ENCODE peak calls at places on chromosomes 7 and 10, in seven cellular contexts. One of them, this sample, is unnamed.

GRCh38 chr7:15602236-15602635 is 40.4 kb upstream of the AGMO start:
- DNase-seq in mesenchymal stem cell: peak
- DNase-seq in trophoblast cell: peak
- DNase-seq in neuronal stem cell: no peak
- DNase-seq in IMR-90: no peak
- DNase-seq in H9: no peak
- DNase-seq in mesendoderm: no peak
- DNase-seq in this sample: no peak

GRCh38 chr7:129688503-129689222 is 77.1 kb downstream of the NRF1 start:
- DNase-seq in mesenchymal stem cell: no peak
- DNase-seq in H9: no peak
- DNase-seq in IMR-90: no peak
- DNase-seq in neuronal stem cell: no peak
- DNase-seq in mesendoderm: no peak
- DNase-seq in trophoblast cell: no peak
- DNase-seq in this sample: no peak

GRCh38 chr7:10688544-10688943 is 285.1 kb upstream of the PHF14 start:
- DNase-seq in H9: no peak
- DNase-seq in mesendoderm: no peak
- DNase-seq in neuronal stem cell: no peak
- DNase-seq in trophoblast cell: no peak
- DNase-seq in IMR-90: no peak
- DNase-seq in mesenchymal stem cell: no peak
- DNase-seq in this sample: no peak

GRCh38 chr10:14142631-14143270 is 188.0 kb downstream of the FRMD4A start:
- DNase-seq in mesenchymal stem cell: no peak
- DNase-seq in trophoblast cell: no peak
- DNase-seq in H9: no peak
- DNase-seq in mesendoderm: no peak
- DNase-seq in IMR-90: no peak
- DNase-seq in neuronal stem cell: no peak
- DNase-seq in this sample: no peak

GRCh38 chr7:45404622-45405021 is 169.5 kb upstream of the ADCY1 start:
- DNase-seq in trophoblast cell: no peak
- DNase-seq in neuronal stem cell: no peak
- DNase-seq in H9: no peak
- DNase-seq in mesendoderm: no peak
- DNase-seq in mesenchymal stem cell: no peak
- DNase-seq in IMR-90: no peak
- DNase-seq in this sample: no peak

GRCh38 chr7:141397236-141398163 is 153.7 kb upstream of the AGK start:
- DNase-seq in IMR-90: no peak
- DNase-seq in neuronal stem cell: no peak
- DNase-seq in H9: no peak
- DNase-seq in mesenchymal stem cell: no peak
- DNase-seq in mesendoderm: no peak
- DNase-seq in trophoblast cell: no peak
- DNase-seq in this sample: no peak

GRCh38 chr10:131230166-131230565 is 81.4 kb downstream of the TCERG1L start:
- DNase-seq in mesendoderm: no peak
- DNase-seq in H9: no peak
- DNase-seq in trophoblast cell: no peak
- DNase-seq in neuronal stem cell: no peak
- DNase-seq in IMR-90: no peak
- DNase-seq in mesenchymal stem cell: no peak
- DNase-seq in this sample: no peak

GRCh38 chr10:84270708-84271107 is 25.9 kb downstream of the RGR start:
- DNase-seq in mesenchymal stem cell: no peak
- DNase-seq in trophoblast cell: no peak
- DNase-seq in IMR-90: no peak
- DNase-seq in mesendoderm: no peak
- DNase-seq in neuronal stem cell: no peak
- DNase-seq in H9: no peak
- DNase-seq in this sample: no peak

GRCh38 chr7:16646427-16647081 is 573 bp downstream of the BZW2 start:
- DNase-seq in mesendoderm: peak
- DNase-seq in neuronal stem cell: no peak
- DNase-seq in trophoblast cell: peak
- DNase-seq in H9: no peak
- DNase-seq in IMR-90: no peak
- DNase-seq in mesenchymal stem cell: peak
- DNase-seq in this sample: no peak

GRCh38 chr7:100803398-100804161 is 23.7 kb downstream of the EPHB4 start:
- DNase-seq in trophoblast cell: peak
- DNase-seq in neuronal stem cell: peak
- DNase-seq in H9: peak
- DNase-seq in IMR-90: peak
- DNase-seq in mesenchymal stem cell: peak
- DNase-seq in mesendoderm: peak
- DNase-seq in this sample: peak

GRCh38 chr7:73823873-73824597 is 6.8 kb upstream of the CLDN4 start:
- DNase-seq in neuronal stem cell: no peak
- DNase-seq in H9: no peak
- DNase-seq in IMR-90: no peak
- DNase-seq in trophoblast cell: no peak
- DNase-seq in mesenchymal stem cell: no peak
- DNase-seq in mesendoderm: no peak
- DNase-seq in this sample: no peak

GRCh38 chr7:117025891-117026290 is 72.6 kb downstream of the ST7 start:
- DNase-seq in trophoblast cell: no peak
- DNase-seq in IMR-90: peak
- DNase-seq in neuronal stem cell: no peak
- DNase-seq in mesendoderm: no peak
- DNase-seq in mesenchymal stem cell: no peak
- DNase-seq in H9: no peak
- DNase-seq in this sample: no peak

GRCh38 chr10:68105820-68106219 is 3.5 kb upstream of the MYPN start:
- DNase-seq in neuronal stem cell: no peak
- DNase-seq in H9: no peak
- DNase-seq in mesenchymal stem cell: peak
- DNase-seq in trophoblast cell: no peak
- DNase-seq in mesendoderm: no peak
- DNase-seq in IMR-90: peak
- DNase-seq in this sample: no peak

GRCh38 chr7:25391295-25391861 is 163.1 kb upstream of the NPVF start:
- DNase-seq in mesendoderm: peak
- DNase-seq in neuronal stem cell: no peak
- DNase-seq in H9: no peak
- DNase-seq in trophoblast cell: peak
- DNase-seq in mesenchymal stem cell: peak
- DNase-seq in IMR-90: peak
- DNase-seq in this sample: no peak

GRCh38 chr7:5709347-5709950 is 72.0 kb downstream of the RNF216 start:
- DNase-seq in IMR-90: peak
- DNase-seq in H9: no peak
- DNase-seq in trophoblast cell: peak
- DNase-seq in mesenchymal stem cell: peak
- DNase-seq in mesendoderm: no peak
- DNase-seq in neuronal stem cell: no peak
- DNase-seq in this sample: no peak

GRCh38 chr7:71682181-71682580 is 550.2 kb downstream of the GALNT17 start:
- DNase-seq in trophoblast cell: no peak
- DNase-seq in IMR-90: no peak
- DNase-seq in mesenchymal stem cell: no peak
- DNase-seq in mesendoderm: peak
- DNase-seq in H9: no peak
- DNase-seq in neuronal stem cell: no peak
- DNase-seq in this sample: no peak

GRCh38 chr7:131606346-131607290 is 50.2 kb upstream of the PODXL start:
- DNase-seq in H9: peak
- DNase-seq in neuronal stem cell: no peak
- DNase-seq in IMR-90: no peak
- DNase-seq in trophoblast cell: peak
- DNase-seq in mesenchymal stem cell: no peak
- DNase-seq in mesendoderm: peak
- DNase-seq in this sample: no peak

GRCh38 chr7:97959046-97959445 is 30.9 kb downstream of the OCM2 start:
- DNase-seq in mesenchymal stem cell: no peak
- DNase-seq in trophoblast cell: no peak
- DNase-seq in neuronal stem cell: no peak
- DNase-seq in H9: no peak
- DNase-seq in mesendoderm: no peak
- DNase-seq in IMR-90: no peak
- DNase-seq in this sample: no peak

GRCh38 chr7:157630301-157630853 is 293.6 kb downstream of the DNAJB6 start:
- DNase-seq in mesendoderm: no peak
- DNase-seq in neuronal stem cell: no peak
- DNase-seq in mesenchymal stem cell: no peak
- DNase-seq in H9: no peak
- DNase-seq in IMR-90: no peak
- DNase-seq in trophoblast cell: no peak
- DNase-seq in this sample: no peak

DNA sequence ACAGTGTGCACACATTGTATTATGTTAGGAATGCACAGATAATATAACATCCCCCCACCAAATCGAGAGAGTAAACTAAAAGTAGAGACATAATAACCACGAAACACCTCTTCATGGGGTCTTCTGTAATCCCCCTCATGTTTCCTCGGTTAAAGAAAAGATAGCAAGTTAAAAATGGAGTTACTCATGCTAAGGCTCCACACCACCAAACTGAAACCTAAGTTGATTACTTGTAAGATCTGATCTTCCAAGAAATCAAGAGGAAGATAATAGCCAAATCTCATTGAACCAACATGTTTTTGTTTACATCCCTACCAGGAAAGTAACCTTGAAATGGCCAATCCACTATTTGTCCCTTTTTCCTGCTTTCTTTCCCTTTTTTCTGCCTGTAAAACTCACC is 11.7 kb upstream of the ETV1 start:
- DNase-seq in mesendoderm: no peak
- DNase-seq in trophoblast cell: no peak
- DNase-seq in IMR-90: no peak
- DNase-seq in H9: no peak
- DNase-seq in mesenchymal stem cell: no peak
- DNase-seq in neuronal stem cell: no peak
- DNase-seq in this sample: no peak
- H3K4ac ChIP-seq in mesendoderm: no peak
- H3K4ac ChIP-seq in trophoblast cell: no peak
- H3K4ac ChIP-seq in IMR-90: no peak
- H3K4ac ChIP-seq in H9: no peak
- H3K4ac ChIP-seq in mesenchymal stem cell: no peak
- H3K4ac ChIP-seq in neuronal stem cell: no peak
- H3K4ac ChIP-seq in this sample: no peak

GRCh38 chr10:47401210-47401609 is 17.1 kb upstream of the ZNF488 start:
- DNase-seq in H9: no peak
- DNase-seq in IMR-90: no peak
- DNase-seq in trophoblast cell: no peak
- DNase-seq in mesendoderm: no peak
- DNase-seq in neuronal stem cell: no peak
- DNase-seq in mesenchymal stem cell: no peak
- DNase-seq in this sample: no peak

GRCh38 chr10:47402681-47403301 is 18.7 kb upstream of the ZNF488 start:
- DNase-seq in trophoblast cell: peak
- DNase-seq in neuronal stem cell: peak
- DNase-seq in mesenchymal stem cell: peak
- DNase-seq in mesendoderm: peak
- DNase-seq in H9: peak
- DNase-seq in IMR-90: peak
- DNase-seq in this sample: peak

GRCh38 chr10:47400786-47401185 is 16.7 kb upstream of the ZNF488 start:
- DNase-seq in mesenchymal stem cell: no peak
- DNase-seq in trophoblast cell: peak
- DNase-seq in mesendoderm: no peak
- DNase-seq in neuronal stem cell: no peak
- DNase-seq in IMR-90: no peak
- DNase-seq in H9: no peak
- DNase-seq in this sample: no peak

GRCh38 chr10:47401874-47402645 is 18.0 kb upstream of the ZNF488 start:
- DNase-seq in mesendoderm: no peak
- DNase-seq in IMR-90: no peak
- DNase-seq in H9: no peak
- DNase-seq in neuronal stem cell: no peak
- DNase-seq in mesenchymal stem cell: no peak
- DNase-seq in trophoblast cell: no peak
- DNase-seq in this sample: peak

DNA sequence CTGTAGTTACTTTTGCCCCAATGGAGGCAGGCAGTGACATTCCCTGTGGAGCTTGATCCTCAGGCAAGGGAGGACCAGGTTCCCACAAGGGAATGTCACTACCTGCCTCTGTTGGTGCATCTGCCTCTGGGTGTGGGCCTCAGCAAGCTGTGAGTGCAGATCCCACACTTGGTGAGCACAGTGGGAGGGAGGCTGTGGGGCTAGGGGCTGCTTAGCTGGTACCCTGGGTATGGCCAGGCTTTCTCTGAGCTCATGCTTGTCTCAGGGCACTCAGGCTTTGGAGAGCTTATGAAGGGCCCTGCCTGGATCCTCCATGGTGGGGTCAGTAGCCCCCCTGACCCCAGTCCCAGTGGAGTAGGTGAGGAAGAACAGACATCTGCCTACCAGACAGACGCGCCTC is 16.2 kb upstream of the ZNF488 start:
- DNase-seq in mesendoderm: no peak
- DNase-seq in H9: no peak
- DNase-seq in trophoblast cell: no peak
- DNase-seq in mesenchymal stem cell: no peak
- DNase-seq in IMR-90: no peak
- DNase-seq in neuronal stem cell: no peak
- DNase-seq in this sample: no peak
- H3K4ac ChIP-seq in mesendoderm: no peak
- H3K4ac ChIP-seq in H9: no peak
- H3K4ac ChIP-seq in trophoblast cell: peak
- H3K4ac ChIP-seq in mesenchymal stem cell: no peak
- H3K4ac ChIP-seq in IMR-90: no peak
- H3K4ac ChIP-seq in neuronal stem cell: no peak
- H3K4ac ChIP-seq in this sample: no peak

GRCh38 chr7:51224811-51225581 is 91.6 kb downstream of the COBL start:
- DNase-seq in mesenchymal stem cell: no peak
- DNase-seq in mesendoderm: peak
- DNase-seq in IMR-90: no peak
- DNase-seq in H9: peak
- DNase-seq in trophoblast cell: peak
- DNase-seq in neuronal stem cell: no peak
- DNase-seq in this sample: peak
- H3K4ac ChIP-seq in mesenchymal stem cell: no peak
- H3K4ac ChIP-seq in mesendoderm: no peak
- H3K4ac ChIP-seq in IMR-90: no peak
- H3K4ac ChIP-seq in H9: no peak
- H3K4ac ChIP-seq in trophoblast cell: no peak
- H3K4ac ChIP-seq in neuronal stem cell: no peak
- H3K4ac ChIP-seq in this sample: no peak

GRCh38 chr7:40544932-40545331 is 410.1 kb downstream of the SUGCT start:
- DNase-seq in mesenchymal stem cell: peak
- DNase-seq in IMR-90: peak
- DNase-seq in H9: no peak
- DNase-seq in mesendoderm: no peak
- DNase-seq in neuronal stem cell: no peak
- DNase-seq in trophoblast cell: no peak
- DNase-seq in this sample: no peak
- H3K4ac ChIP-seq in mesenchymal stem cell: no peak
- H3K4ac ChIP-seq in IMR-90: no peak
- H3K4ac ChIP-seq in H9: no peak
- H3K4ac ChIP-seq in mesendoderm: no peak
- H3K4ac ChIP-seq in neuronal stem cell: no peak
- H3K4ac ChIP-seq in trophoblast cell: no peak
- H3K4ac ChIP-seq in this sample: no peak